ENCODE peak calls at places on chromosomes 7 and 10, in eight cellular contexts. G is WTC11, Z is BJ, X is mucosa of descending colon, O is stomach, D is right lobe of liver, C is endothelial cell, W is neural crest cell. N is an unnamed sample.

GRCh38 chr10:62545667-62546066 is 171.5 kb downstream of the ZNF365 start:
- DNase-seq in C (no peak), X (no peak), D (no peak), Z (no peak), G (no peak), W (no peak), O (no peak), N (no peak)

GRCh38 chr7:73683916-73684693 is 708 bp downstream of the BUD23 start:
- DNase-seq in Z (no peak), C (no peak), D (no peak), W (no peak), G (no peak), O (no peak), X (no peak), N (no peak)

GRCh38 chr10:22630229-22631174 is 83.9 kb downstream of the PIP4K2A start:
- DNase-seq in D (no peak), C (no peak), W (no peak), Z (no peak), O (no peak), G (no peak), X (peak), N (no peak)

GRCh38 chr7:7738622-7739021 is 20.2 kb upstream of the RPA3 start:
- DNase-seq in D (no peak), G (no peak), W (no peak), O (no peak), Z (no peak), X (no peak), C (no peak), N (no peak)

GRCh38 chr10:49243139-49243538 is 54.9 kb upstream of the TMEM273 start:
- DNase-seq in W (no peak), O (no peak), C (no peak), X (no peak), D (no peak), Z (no peak), G (no peak), N (no peak)

GRCh38 chr10:61877882-61878281 is 23.6 kb upstream of the ARID5B start:
- DNase-seq in O (no peak), D (no peak), C (no peak), Z (no peak), X (no peak), G (no peak), W (no peak), N (no peak)

GRCh38 chr7:157008206-157009169 is 2.0 kb downstream of the MNX1 start:
- DNase-seq in D (no peak), C (no peak), O (no peak), Z (no peak), X (no peak), G (no peak), W (no peak), N (no peak)

GRCh38 chr7:82416402-82416801 is 27.2 kb downstream of the CACNA2D1 start:
- DNase-seq in X (no peak), D (no peak), W (no peak), Z (no peak), C (no peak), O (no peak), G (no peak), N (no peak)

GRCh38 chr10:5942471-5942870 is 34.9 kb downstream of the IL15RA start:
- DNase-seq in D (peak), W (no peak), X (peak), Z (no peak), O (peak), C (peak), G (no peak), N (peak)

GRCh38 chr10:79947083-79947415 is 1.9 kb downstream of the SFTPD start:
- DNase-seq in G (no peak), O (no peak), C (no peak), X (no peak), D (no peak), Z (no peak), W (no peak), N (no peak)

GRCh38 chr10:58362026-58362799 is 23.0 kb upstream of the TFAM start:
- DNase-seq in W (no peak), O (no peak), Z (no peak), C (no peak), D (no peak), G (no peak), X (no peak), N (no peak)

GRCh38 chr7:119783799-119784198 is 489.2 kb upstream of the KCND2 start:
- DNase-seq in C (no peak), G (no peak), Z (no peak), X (peak), D (peak), W (no peak), O (peak), N (no peak)

GRCh38 chr7:132836746-132837145 is 245.1 kb downstream of the CHCHD3 start:
- DNase-seq in X (no peak), G (no peak), D (no peak), O (no peak), W (no peak), C (no peak), Z (no peak), N (no peak)

GRCh38 chr10:112275512-112276245 is 7.5 kb upstream of the TECTB start:
- DNase-seq in G (no peak), D (no peak), W (no peak), C (no peak), O (no peak), Z (no peak), X (no peak), N (no peak)

GRCh38 chr10:34235164-34235832 is 579.8 kb downstream of the PARD3 start:
- DNase-seq in G (no peak), X (no peak), Z (no peak), O (no peak), C (no peak), W (no peak), D (no peak), N (no peak)

DNA sequence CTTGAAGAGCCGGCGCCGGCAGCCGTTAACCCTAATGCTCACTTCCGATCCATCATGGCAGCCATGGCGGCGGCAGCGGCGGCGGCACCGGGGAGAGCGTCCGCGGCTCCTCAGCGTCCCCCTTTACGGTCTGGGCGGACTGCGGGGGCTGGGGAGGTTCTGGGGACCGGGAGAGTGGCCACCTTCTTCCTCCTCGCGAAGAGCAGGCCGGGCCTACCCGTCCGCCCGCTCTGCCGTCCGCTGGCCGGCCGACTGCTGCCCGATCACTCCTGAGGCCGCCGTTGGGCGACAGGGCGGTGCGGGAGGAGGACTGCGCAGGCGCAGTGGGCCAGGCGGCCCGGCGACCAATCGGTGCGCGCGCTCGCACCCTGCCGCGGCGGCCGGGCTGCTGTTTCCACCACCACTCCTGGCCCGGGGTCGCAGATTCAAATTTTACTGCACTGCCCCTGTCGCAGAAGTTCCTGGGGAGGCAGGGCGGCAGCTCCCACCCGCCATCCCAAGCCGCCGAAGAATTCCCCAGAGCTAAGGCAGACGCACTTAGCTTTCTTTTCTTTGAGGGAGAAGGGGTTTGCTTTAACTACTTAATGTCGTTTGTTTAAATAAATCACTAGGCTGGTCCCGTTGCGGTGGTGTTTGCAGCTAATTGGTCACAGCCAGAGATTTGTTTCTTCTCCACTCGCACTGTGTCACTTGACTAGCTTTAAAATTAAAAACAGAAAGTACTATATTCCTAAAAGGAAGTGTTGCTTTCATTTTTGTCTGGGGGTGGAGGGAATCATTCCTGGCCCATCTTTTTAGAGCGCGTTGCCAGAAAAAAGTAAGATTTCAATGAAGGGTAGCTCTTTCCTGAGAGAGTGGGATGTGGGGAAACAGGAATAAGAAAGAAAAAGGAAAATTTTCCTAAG is at the start of gene KIF5B:
- DNase-seq in Z (no peak), O (peak), D (peak), W (peak), X (peak), C (peak), G (peak), N (peak)
- TF ChIP-seq CTCF in Z (no peak), O (no peak), D (no peak), W (no peak), X (no peak), C (no peak), G (no peak), N (no peak)

GRCh38 chr7:9889557-9889956 is 1084.1 kb upstream of the PHF14 start:
- DNase-seq in D (peak), Z (no peak), X (no peak), O (no peak), C (no peak), G (no peak), W (no peak), N (peak)

GRCh38 chr7:9891056-9891455 is 1082.6 kb upstream of the PHF14 start:
- DNase-seq in Z (no peak), C (no peak), G (no peak), X (no peak), W (no peak), D (no peak), O (no peak), N (no peak)

DNA sequence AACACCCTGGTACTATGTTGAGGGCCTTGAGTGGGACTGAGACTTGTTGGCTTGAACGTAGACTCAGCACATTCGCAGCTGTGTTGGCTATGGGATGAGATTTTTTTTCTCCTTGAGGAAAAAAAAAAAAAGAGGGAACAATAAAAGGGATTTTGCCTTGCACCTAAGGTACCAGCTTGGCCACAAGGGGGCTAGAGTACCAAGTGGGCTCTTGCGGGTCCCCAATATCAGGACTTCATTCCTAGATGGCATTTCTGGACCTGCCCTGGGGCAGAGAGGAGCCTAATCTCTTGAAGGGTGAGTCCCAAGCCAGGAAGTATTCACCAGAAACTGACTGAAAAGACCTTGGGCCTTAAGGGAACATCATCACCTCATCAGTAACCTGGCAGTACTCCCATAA is 1083.6 kb upstream of the PHF14 start:
- DNase-seq in X (no peak), D (no peak), C (no peak), G (peak), W (no peak), Z (no peak), O (no peak), N (no peak)
- TF ChIP-seq CTCF in X (no peak), D (no peak), C (peak), G (peak), W (no peak), Z (no peak), O (no peak), N (no peak)

GRCh38 chr7:139341776-139342244 is 673 bp downstream of the FMC1 start:
- DNase-seq in W (no peak), X (no peak), D (no peak), C (no peak), O (no peak), Z (peak), G (no peak), N (no peak)

GRCh38 chr7:139340037-139340807 is 915 bp upstream of the FMC1 start:
- DNase-seq in W (peak), C (peak), D (peak), Z (peak), X (peak), O (peak), G (peak), N (peak)

GRCh38 chr7:139339698-139340036 is 1.5 kb upstream of the FMC1 start:
- DNase-seq in G (no peak), C (no peak), W (no peak), X (no peak), O (no peak), Z (no peak), D (no peak), N (no peak)

GRCh38 chr7:139340808-139341057 is 404 bp upstream of the FMC1 start:
- DNase-seq in G (no peak), Z (no peak), W (no peak), X (no peak), D (no peak), O (no peak), C (no peak), N (peak)

GRCh38 chr7:139341058-139341775 is at the start of gene FMC1:
- DNase-seq in C (peak), O (peak), W (peak), G (peak), X (peak), D (peak), Z (peak), N (peak)
- TF ChIP-seq CTCF in C (no peak), O (peak), W (peak), G (no peak), X (peak), D (peak), Z (peak), N (peak)

DNA sequence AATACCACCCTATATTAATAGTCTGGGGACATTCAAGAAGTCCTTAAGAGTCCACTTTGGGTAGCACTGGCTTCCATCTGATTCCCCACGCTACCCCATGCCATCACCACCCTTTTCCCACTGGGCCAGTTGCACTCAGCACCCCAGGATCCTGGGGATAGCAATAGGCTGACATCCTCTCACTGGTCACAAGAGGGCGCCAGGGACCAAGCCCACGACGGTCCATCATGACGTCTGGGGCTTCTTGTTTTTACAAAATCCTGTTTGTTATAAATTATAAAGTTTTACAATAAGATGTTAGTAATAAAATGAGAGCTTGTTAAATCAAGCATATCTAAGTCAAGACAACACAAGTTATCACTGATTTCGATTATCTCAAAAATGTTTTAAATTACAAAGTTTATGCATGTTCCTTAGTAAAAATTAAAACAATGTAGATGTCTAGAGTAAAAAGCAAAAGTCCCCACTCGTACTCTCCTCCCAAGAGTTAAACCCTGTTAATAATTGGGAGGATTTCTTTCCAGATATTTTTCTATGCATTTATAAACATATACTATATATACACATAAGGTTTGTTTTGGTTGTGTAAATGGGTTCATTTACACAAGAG is 15.4 kb downstream of the GPNMB start:
- DNase-seq in X (peak), Z (no peak), C (peak), W (peak), G (peak), O (peak), D (peak), N (peak)
- TF ChIP-seq CTCF in X (peak), Z (peak), C (peak), W (peak), G (peak), O (peak), D (peak), N (peak)

GRCh38 chr10:14556285-14556956 is 218.3 kb downstream of the FAM107B start:
- DNase-seq in C (no peak), G (peak), Z (no peak), D (no peak), O (no peak), W (no peak), X (peak), N (peak)
- TF ChIP-seq CTCF in C (no peak), G (no peak), Z (no peak), D (peak), O (no peak), W (peak), X (no peak), N (peak)

N was measured in lower lobe of right lung.